ENCODE peak calls at places on chromosome 2, in nine cellular contexts. One of them, this sample, is unnamed. For H3K9me3, the result is how much of the 10 kb centered on the place peaks cover.

GRCh38 chr2:162732946-162733698 is 105.4 kb downstream of the KCNH7 start:
- DNase-seq in lower lobe of right lung: no peak
- DNase-seq in uterus: no peak
- DNase-seq in body of pancreas: peak
- DNase-seq in neural progenitor cell: no peak
- DNase-seq in colonic mucosa: peak
- DNase-seq in endodermal cell: no peak
- DNase-seq in stomach: peak
- DNase-seq in ovary: no peak
- DNase-seq in this sample: no peak

GRCh38 chr2:12741361-12741760 is 24.6 kb downstream of the TRIB2 start:
- DNase-seq in ovary: no peak
- DNase-seq in endodermal cell: no peak
- DNase-seq in uterus: no peak
- DNase-seq in lower lobe of right lung: no peak
- DNase-seq in body of pancreas: no peak
- DNase-seq in stomach: no peak
- DNase-seq in neural progenitor cell: no peak
- DNase-seq in colonic mucosa: no peak
- DNase-seq in this sample: no peak

GRCh38 chr2:241833938-241834852 is 24.5 kb downstream of the PDCD1 start:
- DNase-seq in lower lobe of right lung: no peak
- DNase-seq in body of pancreas: no peak
- DNase-seq in endodermal cell: peak
- DNase-seq in uterus: no peak
- DNase-seq in colonic mucosa: no peak
- DNase-seq in neural progenitor cell: no peak
- DNase-seq in ovary: no peak
- DNase-seq in stomach: no peak
- DNase-seq in this sample: peak

GRCh38 chr2:104856086-104856972 is 2.4 kb downstream of the POU3F3 start:
- DNase-seq in endodermal cell: peak
- DNase-seq in body of pancreas: no peak
- DNase-seq in stomach: no peak
- DNase-seq in colonic mucosa: no peak
- DNase-seq in ovary: no peak
- DNase-seq in lower lobe of right lung: no peak
- DNase-seq in uterus: no peak
- DNase-seq in neural progenitor cell: peak
- DNase-seq in this sample: no peak

GRCh38 chr2:187008111-187008510 is 159.1 kb upstream of the ZSWIM2 start:
- DNase-seq in neural progenitor cell: no peak
- DNase-seq in uterus: no peak
- DNase-seq in body of pancreas: no peak
- DNase-seq in lower lobe of right lung: no peak
- DNase-seq in colonic mucosa: no peak
- DNase-seq in ovary: no peak
- DNase-seq in endodermal cell: no peak
- DNase-seq in stomach: no peak
- DNase-seq in this sample: no peak

GRCh38 chr2:126864861-126865260 is 33.8 kb upstream of the TEX51 start:
- DNase-seq in neural progenitor cell: no peak
- DNase-seq in endodermal cell: peak
- DNase-seq in lower lobe of right lung: no peak
- DNase-seq in body of pancreas: no peak
- DNase-seq in stomach: no peak
- DNase-seq in ovary: no peak
- DNase-seq in uterus: no peak
- DNase-seq in colonic mucosa: no peak
- DNase-seq in this sample: no peak

GRCh38 chr2:88871336-88871735 is 179.9 kb downstream of the RPIA start:
- DNase-seq in neural progenitor cell: no peak
- DNase-seq in body of pancreas: no peak
- DNase-seq in stomach: no peak
- DNase-seq in colonic mucosa: no peak
- DNase-seq in ovary: no peak
- DNase-seq in endodermal cell: no peak
- DNase-seq in uterus: no peak
- DNase-seq in lower lobe of right lung: no peak
- DNase-seq in this sample: no peak

GRCh38 chr2:45236268-45236667 is 227.0 kb upstream of the SIX2 start:
- DNase-seq in uterus: no peak
- DNase-seq in colonic mucosa: no peak
- DNase-seq in body of pancreas: no peak
- DNase-seq in endodermal cell: no peak
- DNase-seq in ovary: no peak
- DNase-seq in neural progenitor cell: no peak
- DNase-seq in lower lobe of right lung: no peak
- DNase-seq in stomach: no peak
- DNase-seq in this sample: no peak

GRCh38 chr2:190668892-190669291 is 20.0 kb downstream of the NAB1 start:
- DNase-seq in lower lobe of right lung: no peak
- DNase-seq in body of pancreas: no peak
- DNase-seq in uterus: no peak
- DNase-seq in ovary: no peak
- DNase-seq in colonic mucosa: no peak
- DNase-seq in stomach: no peak
- DNase-seq in endodermal cell: no peak
- DNase-seq in neural progenitor cell: no peak
- DNase-seq in this sample: no peak

GRCh38 chr2:70371753-70372152 is 69.9 kb upstream of the FAM136A start:
- DNase-seq in body of pancreas: no peak
- DNase-seq in lower lobe of right lung: no peak
- DNase-seq in uterus: no peak
- DNase-seq in stomach: no peak
- DNase-seq in neural progenitor cell: no peak
- DNase-seq in colonic mucosa: no peak
- DNase-seq in endodermal cell: no peak
- DNase-seq in ovary: no peak
- DNase-seq in this sample: no peak

GRCh38 chr2:24970483-24971299 is 1.1 kb downstream of the DNAJC27 start:
- DNase-seq in uterus: no peak
- DNase-seq in neural progenitor cell: no peak
- DNase-seq in colonic mucosa: peak
- DNase-seq in stomach: no peak
- DNase-seq in lower lobe of right lung: no peak
- DNase-seq in body of pancreas: no peak
- DNase-seq in endodermal cell: no peak
- DNase-seq in ovary: peak
- DNase-seq in this sample: no peak

GRCh38 chr2:177633910-177634294 is 241.3 kb downstream of the AGPS start:
- DNase-seq in endodermal cell: no peak
- DNase-seq in stomach: no peak
- DNase-seq in ovary: no peak
- DNase-seq in colonic mucosa: no peak
- DNase-seq in neural progenitor cell: no peak
- DNase-seq in body of pancreas: no peak
- DNase-seq in uterus: no peak
- DNase-seq in lower lobe of right lung: no peak
- DNase-seq in this sample: no peak

DNA sequence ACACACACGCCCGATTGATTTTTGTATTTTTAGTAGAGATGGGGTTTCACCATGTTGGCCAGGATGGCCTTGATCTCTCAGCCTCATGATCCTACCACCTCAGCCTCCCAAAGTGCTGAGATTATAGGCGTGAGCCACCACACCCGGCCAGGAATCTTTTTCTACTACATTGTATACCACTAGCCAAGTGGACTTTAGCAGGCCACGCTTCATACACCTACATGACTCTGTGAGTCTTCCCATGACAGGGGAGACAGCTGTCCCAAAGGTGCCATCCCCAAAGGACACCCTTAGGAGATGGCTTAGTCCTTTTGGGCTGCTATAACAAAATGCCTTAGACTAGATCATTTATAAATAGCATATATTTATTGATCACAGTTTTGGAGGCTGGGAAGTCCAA is 32.8 kb downstream of the ERMN start:
- DNase-seq in body of pancreas: no peak
- DNase-seq in neural progenitor cell: no peak
- DNase-seq in endodermal cell: no peak
- DNase-seq in stomach: no peak
- DNase-seq in ovary: no peak
- DNase-seq in colonic mucosa: no peak
- DNase-seq in uterus: no peak
- DNase-seq in lower lobe of right lung: no peak
- DNase-seq in this sample: no peak
- H3K27ac ChIP-seq in body of pancreas: no peak
- H3K27ac ChIP-seq in neural progenitor cell: no peak
- H3K27ac ChIP-seq in endodermal cell: no peak
- H3K27ac ChIP-seq in stomach: no peak
- H3K27ac ChIP-seq in ovary: no peak
- H3K27ac ChIP-seq in colonic mucosa: no peak
- H3K27ac ChIP-seq in uterus: no peak
- H3K27ac ChIP-seq in lower lobe of right lung: no peak
- H3K27ac ChIP-seq in this sample: no peak

GRCh38 chr2:80167284-80167808 is 137.2 kb downstream of the LRRTM1 start:
- DNase-seq in ovary: no peak
- DNase-seq in neural progenitor cell: no peak
- DNase-seq in colonic mucosa: no peak
- DNase-seq in lower lobe of right lung: no peak
- DNase-seq in uterus: no peak
- DNase-seq in body of pancreas: no peak
- DNase-seq in endodermal cell: no peak
- DNase-seq in stomach: no peak
- DNase-seq in this sample: no peak
- TF ChIP-seq CTCF in ovary: no peak
- TF ChIP-seq CTCF in neural progenitor cell: no peak
- TF ChIP-seq CTCF in colonic mucosa: no peak
- TF ChIP-seq CTCF in lower lobe of right lung: no peak
- TF ChIP-seq CTCF in uterus: no peak
- TF ChIP-seq CTCF in body of pancreas: no peak
- TF ChIP-seq CTCF in endodermal cell: no peak
- TF ChIP-seq CTCF in stomach: no peak
- TF ChIP-seq CTCF in this sample: no peak

GRCh38 chr2:239765076-239765845 is 259.9 kb downstream of the NDUFA10 start:
- DNase-seq in stomach: no peak
- DNase-seq in uterus: no peak
- DNase-seq in ovary: peak
- DNase-seq in neural progenitor cell: no peak
- DNase-seq in lower lobe of right lung: peak
- DNase-seq in body of pancreas: no peak
- DNase-seq in colonic mucosa: no peak
- DNase-seq in endodermal cell: no peak
- DNase-seq in this sample: no peak
- H3K9me3 ChIP-seq in stomach: under half
- H3K9me3 ChIP-seq in uterus: under half
- H3K9me3 ChIP-seq in ovary: under half
- H3K9me3 ChIP-seq in neural progenitor cell: under half
- H3K9me3 ChIP-seq in lower lobe of right lung: under half
- H3K9me3 ChIP-seq in body of pancreas: under half
- H3K9me3 ChIP-seq in colonic mucosa: under half
- H3K9me3 ChIP-seq in endodermal cell: under half
- H3K9me3 ChIP-seq in this sample: under half

GRCh38 chr2:102033750-102034682 is 42.3 kb downstream of the IL1R2 start:
- DNase-seq in ovary: no peak
- DNase-seq in body of pancreas: peak
- DNase-seq in stomach: no peak
- DNase-seq in uterus: no peak
- DNase-seq in endodermal cell: no peak
- DNase-seq in neural progenitor cell: no peak
- DNase-seq in lower lobe of right lung: no peak
- DNase-seq in colonic mucosa: no peak
- DNase-seq in this sample: no peak
- H3K27ac ChIP-seq in ovary: no peak
- H3K27ac ChIP-seq in body of pancreas: no peak
- H3K27ac ChIP-seq in stomach: peak
- H3K27ac ChIP-seq in uterus: peak
- H3K27ac ChIP-seq in endodermal cell: no peak
- H3K27ac ChIP-seq in neural progenitor cell: no peak
- H3K27ac ChIP-seq in lower lobe of right lung: peak
- H3K27ac ChIP-seq in colonic mucosa: peak
- H3K27ac ChIP-seq in this sample: peak

This sample was measured in tibial artery.